ENCODE peak calls at places on chromosomes 4 and X, in eight cellular contexts. V is Calu3, B is GM06990, M is prostate gland, E is GM20000, U is nephron progenitor cell, X is fibroblast of lung, P is AG10803. L is an unnamed sample.

GRCh38 chr4:81180916-81181315 is 34.1 kb downstream of the PRKG2 start:
- DNase-seq in E (no peak), U (no peak), M (no peak), P (peak; percentile 36), B (no peak), V (no peak), X (peak; percentile 63), L (no peak)

GRCh38 chrX:38095971-38096529 is 89.7 kb downstream of the SYTL5 start:
- DNase-seq in E (no peak), V (no peak), P (no peak), U (no peak), M (no peak), X (peak; percentile 11), B (no peak), L (no peak)

GRCh38 chr4:55617587-55618197 is 18.4 kb downstream of the NMU start:
- DNase-seq in E (peak; percentile 74), B (peak; percentile 25), U (no peak), P (no peak), M (no peak), V (no peak), X (no peak), L (no peak)

GRCh38 chrX:118553042-118553714 is 57.6 kb downstream of the DOCK11 start:
- DNase-seq in V (no peak), B (no peak), E (no peak), X (no peak), M (no peak), U (no peak), P (no peak), L (no peak)

GRCh38 chr4:1805493-1806222 is 12.6 kb downstream of the FGFR3 start:
- DNase-seq in X (no peak), M (no peak), V (no peak), E (no peak), B (no peak), U (no peak), P (no peak), L (no peak)

GRCh38 chr4:78656968-78657445 is 105.4 kb downstream of the ANXA3 start:
- DNase-seq in U (no peak), M (no peak), V (no peak), X (no peak), P (peak; percentile 46), E (no peak), B (peak; percentile 55), L (no peak)

GRCh38 chr4:10741221-10741620 is 56.7 kb upstream of the CLNK start:
- DNase-seq in U (no peak), X (no peak), M (no peak), V (no peak), E (no peak), B (no peak), P (no peak), L (no peak)

GRCh38 chrX:149628280-149628679 is 3.3 kb downstream of the TMEM185A start:
- DNase-seq in B (no peak), M (peak; percentile 29), X (no peak), U (no peak), P (no peak), E (no peak), V (no peak), L (no peak)

GRCh38 chr4:151646322-151646721 is 114.5 kb downstream of the GATB start:
- DNase-seq in E (no peak), U (no peak), B (no peak), M (no peak), P (no peak), V (no peak), X (no peak), L (no peak)

GRCh38 chr4:56686537-56687231 is 5.6 kb upstream of the HOPX start:
- DNase-seq in U (no peak), E (no peak), P (no peak), X (no peak), B (no peak), V (no peak), M (no peak), L (no peak)

GRCh38 chrX:3177851-3178250 is 136.6 kb downstream of the ARSF start:
- DNase-seq in X (no peak), P (no peak), M (no peak), V (no peak), E (no peak), B (no peak), U (no peak), L (no peak)

GRCh38 chr4:76611611-76612010 is 176.6 kb downstream of the SHROOM3 start:
- DNase-seq in U (no peak), P (no peak), E (no peak), M (peak; percentile 89), V (no peak), B (no peak), X (no peak), L (peak; percentile 61)

GRCh38 chr4:40630335-40631021 is 814 bp upstream of the RBM47 start:
- DNase-seq in V (peak; percentile 65), E (peak; percentile 81), P (no peak), M (peak; percentile 89), U (peak; percentile 57), B (peak; percentile 78), X (no peak), L (peak; percentile 78)

GRCh38 chr4:14434916-14435315 is 567.4 kb upstream of the CPEB2 start:
- DNase-seq in M (no peak), U (no peak), E (no peak), B (no peak), P (peak; percentile 0), X (no peak), V (no peak), L (no peak)

GRCh38 chr4:78592104-78592783 is 40.7 kb downstream of the ANXA3 start:
- DNase-seq in U (no peak), E (peak; percentile 12), B (no peak), X (no peak), M (no peak), P (no peak), V (no peak), L (no peak)

GRCh38 chrX:153517941-153518834 is 746 bp downstream of the ATP2B3 start:
- DNase-seq in P (no peak), V (no peak), M (no peak), B (no peak), E (no peak), X (no peak), U (no peak), L (no peak)

GRCh38 chr4:124863039-124863545 is 150.6 kb upstream of the ANKRD50 start:
- DNase-seq in V (no peak), X (no peak), P (no peak), U (no peak), E (no peak), M (no peak), B (no peak), L (no peak)

GRCh38 chr4:11801466-11802446 is 373.1 kb upstream of the HS3ST1 start:
- DNase-seq in U (no peak), P (no peak), B (no peak), V (no peak), E (no peak), M (no peak), X (peak; percentile 1), L (no peak)

GRCh38 chrX:7925867-7926472 is 1.2 kb downstream of the PNPLA4 start:
- DNase-seq in M (peak; percentile 12), U (peak; percentile 69), E (peak; percentile 39), V (peak; percentile 64), X (peak; percentile 71), P (peak; percentile 59), B (peak; percentile 43), L (peak; percentile 42)

GRCh38 chrX:7921750-7922149 is 5.5 kb downstream of the PNPLA4 start:
- DNase-seq in E (no peak), B (no peak), P (no peak), U (no peak), M (no peak), V (no peak), X (no peak), L (no peak)

GRCh38 chrX:7926501-7926900 is 712 bp downstream of the PNPLA4 start:
- DNase-seq in B (no peak), U (no peak), X (peak; percentile 11), M (no peak), E (no peak), V (no peak), P (no peak), L (no peak)

GRCh38 chrX:7926914-7927258 is 327 bp downstream of the PNPLA4 start:
- DNase-seq in U (no peak), X (no peak), V (no peak), P (no peak), B (no peak), M (no peak), E (no peak), L (no peak)

GRCh38 chrX:7927259-7928167 is at the start of gene PNPLA4:
- DNase-seq in X (peak; percentile 79), M (peak; percentile 74), P (peak; percentile 58), V (peak; percentile 87), E (peak; percentile 76), B (peak; percentile 97), U (peak; percentile 76), L (peak; percentile 85)
- TF ChIP-seq CTCF in X (peak; percentile 35), M (no peak), P (peak; percentile 39), V (no peak), E (no peak), B (peak; percentile 57), U (peak; percentile 7), L (peak; percentile 44)

GRCh38 chr4:92047209-92047877 is 256.4 kb upstream of the GRID2 start:
- DNase-seq in M (no peak), V (no peak), U (no peak), B (no peak), X (peak; percentile 51), P (no peak), E (no peak), L (peak; percentile 11)
- TF ChIP-seq CTCF in M (no peak), V (no peak), U (no peak), B (no peak), X (no peak), P (no peak), E (no peak), L (no peak)

DNA sequence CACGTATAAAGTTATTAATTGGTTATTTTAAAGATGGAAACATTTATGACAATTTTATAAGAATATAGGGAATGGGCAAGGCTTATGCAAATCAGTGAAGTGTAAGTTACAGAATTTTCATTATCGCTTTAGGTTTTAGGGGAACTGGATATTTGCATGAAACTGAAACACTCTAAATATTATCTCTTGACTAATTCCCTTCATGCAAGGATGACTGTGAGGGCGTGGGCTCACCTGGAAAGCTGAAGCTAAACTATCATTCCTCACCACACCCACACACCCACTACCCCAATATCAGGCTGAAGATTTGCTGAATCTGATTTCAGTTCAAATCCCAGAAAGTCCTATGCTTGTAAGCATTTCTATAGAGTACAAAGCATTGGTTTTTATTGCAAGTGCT is 81.7 kb upstream of the ARHGAP24 start:
- DNase-seq in X (no peak), P (no peak), V (no peak), U (no peak), B (no peak), M (no peak), E (no peak), L (no peak)
- TF ChIP-seq CTCF in X (no peak), P (no peak), V (no peak), U (no peak), B (no peak), M (no peak), E (no peak), L (no peak)

DNA sequence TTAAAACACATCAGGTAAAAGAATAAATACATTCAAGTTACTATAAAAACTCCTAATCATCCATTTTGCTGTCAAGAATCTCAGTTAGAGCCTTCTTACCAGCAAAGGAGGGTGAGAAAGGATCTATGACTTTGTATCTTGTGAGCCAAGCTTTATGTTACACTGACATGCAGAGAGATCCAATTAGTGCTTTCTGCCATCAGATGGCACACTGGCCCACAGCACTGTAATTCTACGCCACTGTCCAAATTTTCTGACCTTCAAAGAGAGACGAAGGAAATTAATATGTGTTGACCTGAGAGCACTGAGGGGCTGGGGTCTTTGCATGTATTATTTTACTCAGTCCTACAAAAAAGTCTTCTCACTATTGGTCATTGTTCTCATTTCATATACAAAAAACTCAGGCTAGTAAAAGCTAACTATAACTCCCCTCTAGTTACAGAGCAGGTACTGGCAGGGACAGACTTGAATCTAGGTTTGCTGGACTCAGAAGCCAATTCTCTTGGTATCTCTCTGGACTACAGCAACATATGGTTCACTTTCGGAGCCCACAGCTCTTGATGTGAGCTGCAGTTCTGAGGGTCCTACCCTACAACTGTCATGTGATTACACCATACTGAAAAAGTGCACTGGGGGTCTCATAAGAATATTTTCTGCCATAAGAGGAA is 157.6 kb downstream of the NR3C2 start:
- DNase-seq in E (no peak), P (no peak), U (no peak), V (no peak), B (no peak), X (peak; percentile 6), M (no peak), L (no peak)
- TF ChIP-seq CTCF in E (no peak), P (no peak), U (no peak), V (no peak), B (no peak), X (peak; percentile 11), M (no peak), L (peak; percentile 42)